ENCODE peak calls at places on chromosome 19, in four cellular contexts. One of them, this sample, is unnamed.

GRCh38 chr19:10871711-10872550 is 578 bp downstream of the CARM1 start:
- DNase-seq in prostate gland: no peak
- DNase-seq in transverse colon: peak
- DNase-seq in breast epithelium: no peak
- DNase-seq in this sample: peak

GRCh38 chr19:4985551-4985991 is 16.7 kb downstream of the KDM4B start:
- DNase-seq in transverse colon: no peak
- DNase-seq in prostate gland: no peak
- DNase-seq in breast epithelium: no peak
- DNase-seq in this sample: no peak

GRCh38 chr19:32595491-32595890 is 14.5 kb downstream of the PDCD5 start:
- DNase-seq in prostate gland: no peak
- DNase-seq in transverse colon: no peak
- DNase-seq in breast epithelium: no peak
- DNase-seq in this sample: no peak

GRCh38 chr19:5958074-5958850 is 19.7 kb downstream of the RANBP3 start:
- DNase-seq in transverse colon: no peak
- DNase-seq in prostate gland: no peak
- DNase-seq in breast epithelium: no peak
- DNase-seq in this sample: no peak

GRCh38 chr19:15869109-15869555 is 28.7 kb downstream of the CYP4F2 start:
- DNase-seq in transverse colon: peak
- DNase-seq in breast epithelium: no peak
- DNase-seq in prostate gland: peak
- DNase-seq in this sample: no peak

GRCh38 chr19:18893573-18894253 is 2.2 kb downstream of the CERS1 start:
- DNase-seq in prostate gland: no peak
- DNase-seq in breast epithelium: no peak
- DNase-seq in transverse colon: no peak
- DNase-seq in this sample: no peak

GRCh38 chr19:23075031-23075733 is 41.6 kb upstream of the ZNF730 start:
- DNase-seq in transverse colon: peak
- DNase-seq in breast epithelium: no peak
- DNase-seq in prostate gland: peak
- DNase-seq in this sample: peak

GRCh38 chr19:5923356-5923755 is 9.3 kb downstream of the CAPS start:
- DNase-seq in prostate gland: no peak
- DNase-seq in transverse colon: no peak
- DNase-seq in breast epithelium: peak
- DNase-seq in this sample: no peak

GRCh38 chr19:6970478-6970877 is 50.8 kb downstream of the MBD3L2B start:
- DNase-seq in transverse colon: no peak
- DNase-seq in prostate gland: no peak
- DNase-seq in breast epithelium: no peak
- DNase-seq in this sample: no peak

GRCh38 chr19:40588926-40589569 is 12.1 kb upstream of the LTBP4 start:
- DNase-seq in breast epithelium: no peak
- DNase-seq in transverse colon: no peak
- DNase-seq in prostate gland: no peak
- DNase-seq in this sample: no peak

GRCh38 chr19:15563325-15563794 is 51.7 kb upstream of the CYP4F8 start:
- DNase-seq in transverse colon: peak
- DNase-seq in prostate gland: peak
- DNase-seq in breast epithelium: peak
- DNase-seq in this sample: no peak

GRCh38 chr19:39814595-39814994 is 19.4 kb downstream of the DYRK1B start:
- DNase-seq in prostate gland: no peak
- DNase-seq in breast epithelium: no peak
- DNase-seq in transverse colon: no peak
- DNase-seq in this sample: no peak

GRCh38 chr19:8905342-8905741 is 73.2 kb downstream of the MBD3L1 start:
- DNase-seq in breast epithelium: no peak
- DNase-seq in prostate gland: no peak
- DNase-seq in transverse colon: no peak
- DNase-seq in this sample: no peak

GRCh38 chr19:1430201-1430621 is 8.0 kb upstream of the RPS15 start:
- DNase-seq in breast epithelium: no peak
- DNase-seq in transverse colon: no peak
- DNase-seq in prostate gland: no peak
- DNase-seq in this sample: no peak

GRCh38 chr19:16160943-16161560 is 12.3 kb downstream of the CIB3 start:
- DNase-seq in transverse colon: peak
- DNase-seq in prostate gland: no peak
- DNase-seq in breast epithelium: no peak
- DNase-seq in this sample: no peak

GRCh38 chr19:28297036-28297435 is 915.9 kb downstream of the UQCRFS1 start:
- DNase-seq in transverse colon: no peak
- DNase-seq in prostate gland: no peak
- DNase-seq in breast epithelium: no peak
- DNase-seq in this sample: no peak

GRCh38 chr19:6677924-6678689 is 8.1 kb upstream of the TNFSF14 start:
- DNase-seq in breast epithelium: no peak
- DNase-seq in transverse colon: no peak
- DNase-seq in prostate gland: no peak
- DNase-seq in this sample: no peak

DNA sequence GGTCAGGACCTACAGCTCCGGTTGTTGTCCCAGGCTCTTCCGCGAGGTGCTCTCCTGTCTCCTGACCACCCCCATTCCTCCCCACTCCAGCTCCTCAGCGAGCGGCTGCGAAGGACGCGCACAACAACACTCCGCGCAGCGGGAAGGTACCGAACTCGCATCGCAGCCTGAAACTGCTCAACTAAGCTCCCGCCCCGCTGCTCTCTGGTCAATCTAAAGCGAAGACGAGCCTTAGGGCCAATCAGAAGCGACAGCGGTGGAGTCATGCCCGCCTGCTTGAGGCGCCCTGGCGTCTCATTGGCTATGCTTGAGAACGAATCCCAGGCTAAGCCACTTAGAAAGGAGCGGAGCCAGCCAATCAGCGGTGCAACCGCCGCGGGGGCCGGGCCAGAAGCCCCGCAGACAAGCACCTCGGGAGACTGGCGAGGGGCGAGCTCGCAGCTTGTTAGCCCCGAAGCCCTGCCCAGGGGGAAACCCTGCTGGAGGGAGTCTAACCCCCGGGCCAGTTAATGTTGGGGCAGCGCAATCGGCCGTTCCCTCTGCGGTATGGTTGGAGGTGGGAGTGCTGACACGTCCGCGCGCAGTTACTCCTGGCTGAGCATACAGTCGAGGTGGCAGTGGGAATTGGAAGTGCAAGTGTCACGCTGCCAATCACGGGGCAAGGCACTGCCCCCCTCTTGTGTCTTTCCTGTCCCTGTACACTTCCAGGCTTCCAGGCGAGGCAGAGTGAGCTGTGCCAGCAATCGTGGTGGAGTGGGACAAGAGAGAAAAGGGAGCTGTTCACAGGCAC is 1.9 kb upstream of the ZBTB32 start:
- DNase-seq in transverse colon: peak
- DNase-seq in prostate gland: peak
- DNase-seq in breast epithelium: peak
- DNase-seq in this sample: peak
- TF ChIP-seq POLR2AphosphoS5 in transverse colon: no peak
- TF ChIP-seq POLR2AphosphoS5 in prostate gland: peak
- TF ChIP-seq POLR2AphosphoS5 in breast epithelium: no peak
- TF ChIP-seq POLR2AphosphoS5 in this sample: no peak

DNA sequence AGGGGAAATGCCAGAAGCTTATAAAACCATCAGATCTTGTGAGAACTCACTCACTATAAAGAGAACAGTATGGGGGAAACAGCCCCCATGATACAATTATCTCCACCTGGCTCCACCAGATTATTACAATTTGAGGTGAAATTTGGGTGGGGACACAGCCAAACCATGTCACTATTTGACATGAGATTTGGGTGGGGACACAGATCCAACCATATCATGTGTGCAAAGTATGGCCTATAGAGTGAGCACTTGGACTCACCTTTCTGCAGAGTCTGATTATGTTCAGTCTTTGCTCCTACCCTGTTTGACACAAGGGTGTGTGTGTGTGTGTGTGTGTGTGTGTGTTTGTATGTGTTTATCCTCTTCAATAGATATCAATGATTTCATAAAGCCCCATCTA is 287.5 kb downstream of the ZNF536 start:
- DNase-seq in prostate gland: no peak
- DNase-seq in transverse colon: no peak
- DNase-seq in breast epithelium: no peak
- DNase-seq in this sample: no peak
- TF ChIP-seq POLR2A in prostate gland: no peak
- TF ChIP-seq POLR2A in transverse colon: no peak
- TF ChIP-seq POLR2A in breast epithelium: no peak
- TF ChIP-seq POLR2A in this sample: no peak

DNA sequence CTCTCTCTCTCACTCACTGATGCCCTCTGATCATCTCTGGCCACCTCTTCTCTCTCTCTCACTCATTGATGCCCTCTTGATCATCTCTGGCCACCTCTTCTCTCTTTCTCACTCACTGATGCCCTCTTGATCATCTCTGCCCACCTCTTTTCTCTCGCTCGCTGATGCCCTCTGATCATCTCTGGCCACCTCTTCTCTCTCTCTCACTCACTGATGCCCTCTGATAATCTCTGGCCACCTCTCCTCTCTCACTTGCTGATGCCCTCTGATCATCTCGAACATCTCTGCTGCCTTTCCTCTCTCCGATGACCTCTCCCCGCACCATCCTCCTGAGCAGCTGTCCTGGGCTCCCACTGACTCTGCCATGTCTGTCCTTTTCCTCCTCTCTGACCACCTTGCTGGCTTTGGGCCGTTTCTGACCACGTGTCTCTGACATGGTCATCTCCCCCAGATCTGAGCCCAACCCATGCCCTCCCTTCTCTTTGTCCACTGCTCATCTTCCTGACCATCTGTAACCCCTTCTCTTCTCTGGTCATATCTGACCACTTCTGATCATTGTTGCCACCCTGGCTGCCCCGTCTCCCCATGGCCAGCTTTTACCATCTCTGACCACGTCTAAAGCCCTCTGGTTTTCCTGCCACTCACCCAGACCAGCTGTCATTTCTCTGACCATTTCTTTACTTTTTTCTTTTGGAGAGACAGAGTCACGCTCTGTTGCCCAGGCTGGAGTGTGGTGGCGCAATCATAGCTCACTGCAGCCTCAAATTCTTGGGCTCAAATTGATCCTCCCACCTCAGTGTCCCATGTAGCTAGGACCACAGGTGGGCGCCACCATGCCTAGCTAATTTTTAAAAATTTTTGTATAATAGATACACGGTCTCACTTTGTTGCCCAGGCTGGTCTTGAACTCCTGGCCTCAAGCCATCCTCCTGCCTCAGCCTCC is 2.4 kb downstream of the LRFN3 start:
- DNase-seq in breast epithelium: no peak
- DNase-seq in prostate gland: no peak
- DNase-seq in transverse colon: no peak
- DNase-seq in this sample: no peak
- TF ChIP-seq POLR2AphosphoS5 in breast epithelium: no peak
- TF ChIP-seq POLR2AphosphoS5 in prostate gland: no peak
- TF ChIP-seq POLR2AphosphoS5 in transverse colon: no peak
- TF ChIP-seq POLR2AphosphoS5 in this sample: no peak

DNA sequence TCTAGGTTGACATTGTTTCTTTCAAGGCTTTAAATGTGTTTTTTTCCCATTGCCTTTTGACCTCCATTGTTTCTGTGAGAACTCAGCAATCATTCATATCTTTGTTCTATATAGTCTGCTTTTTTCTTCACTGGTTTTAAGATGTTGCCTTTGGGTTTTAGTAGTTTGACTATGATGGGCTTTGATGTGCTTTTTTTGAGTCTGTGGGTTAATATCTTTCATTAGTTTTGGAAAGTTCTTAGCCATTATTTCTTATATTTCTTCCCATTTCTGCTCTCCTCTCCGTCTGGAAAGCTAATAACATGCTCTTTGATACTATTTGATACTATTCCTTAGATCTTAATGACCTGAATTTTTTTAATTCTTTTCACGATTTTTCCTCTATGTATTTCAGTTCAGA is 32.7 kb downstream of the CCDC8 start:
- DNase-seq in transverse colon: no peak
- DNase-seq in breast epithelium: no peak
- DNase-seq in prostate gland: no peak
- DNase-seq in this sample: no peak
- TF ChIP-seq POLR2A in transverse colon: no peak
- TF ChIP-seq POLR2A in breast epithelium: no peak
- TF ChIP-seq POLR2A in prostate gland: no peak
- TF ChIP-seq POLR2A in this sample: no peak

DNA sequence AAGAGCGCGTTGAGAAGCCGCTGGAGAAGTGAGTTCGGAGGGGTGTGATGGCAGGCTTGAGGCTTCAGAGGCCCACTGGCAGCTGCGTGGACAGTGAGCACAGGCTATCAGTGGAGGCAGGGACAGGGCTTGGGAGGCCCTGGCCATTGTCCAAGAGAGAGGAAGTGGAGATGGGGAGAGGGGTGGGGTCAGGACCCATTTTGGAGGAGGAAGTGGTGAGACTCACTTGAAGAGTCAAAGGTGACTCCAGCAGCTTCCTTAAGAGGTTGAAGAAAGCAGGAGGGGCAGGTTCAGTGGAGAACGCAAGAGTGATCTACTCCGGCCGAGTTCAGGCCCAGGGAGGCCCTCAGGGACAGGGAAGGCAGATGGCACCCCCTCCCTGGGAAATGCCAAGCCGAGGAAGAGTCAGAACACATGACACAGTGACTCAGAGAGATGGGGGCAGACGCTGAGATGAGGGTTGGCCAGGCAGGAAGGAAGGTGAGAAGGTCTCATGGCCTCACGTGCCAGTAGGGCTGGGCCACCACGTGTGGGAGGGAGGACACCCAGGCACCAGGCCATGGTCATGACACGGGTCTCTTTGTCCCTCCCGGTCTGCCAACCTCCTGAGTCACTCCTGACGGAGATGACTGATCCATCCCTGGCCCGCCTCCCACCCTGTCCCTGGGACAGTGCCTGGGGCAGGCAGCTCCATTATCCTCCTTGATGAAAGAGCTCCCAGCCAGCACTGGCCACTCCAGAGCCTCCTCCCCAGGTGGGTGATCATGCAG is 10.1 kb upstream of the CD22 start:
- DNase-seq in transverse colon: peak
- DNase-seq in breast epithelium: peak
- DNase-seq in prostate gland: peak
- DNase-seq in this sample: peak
- TF ChIP-seq POLR2AphosphoS5 in transverse colon: no peak
- TF ChIP-seq POLR2AphosphoS5 in breast epithelium: peak
- TF ChIP-seq POLR2AphosphoS5 in prostate gland: no peak
- TF ChIP-seq POLR2AphosphoS5 in this sample: peak